ENCODE peak calls at places on chromosomes 11 and 22, in nine cellular contexts. V is CD8-positive, alpha-beta T cell; S is IMR-90; G is body of pancreas; M is stomach; K is heart right ventricle; A is ovary; J is heart left ventricle; Z is BJ. H is an unnamed sample.
A peak's percentile ranks its signal among the peaks of the same experiment; 100 is the strongest.

GRCh38 chr11:76777922-76778321 is 5.2 kb upstream of the TSKU start:
- DNase-seq in V (no peak), S (no peak), G (no peak), M (no peak), K (no peak), A (no peak), J (no peak), Z (no peak), H (no peak)

GRCh38 chr11:60165538-60165937 is 17.3 kb downstream of the MS4A6A start:
- DNase-seq in V (no peak), S (no peak), G (no peak), M (no peak), K (no peak), A (no peak), J (no peak), Z (no peak), H (no peak)

GRCh38 chr22:25210831-25211230 is 8.6 kb upstream of the CRYBB2 start:
- DNase-seq in V (no peak), S (no peak), G (no peak), M (no peak), K (no peak), A (no peak), J (no peak), Z (no peak), H (no peak)

GRCh38 chr11:116517077-116517476 is 255.7 kb downstream of the BUD13 start:
- DNase-seq in V (no peak), S (no peak), G (no peak), M (peak; percentile 22), K (no peak), A (no peak), J (no peak), Z (no peak), H (no peak)

GRCh38 chr11:13834463-13834862 is 128.1 kb upstream of the SPON1 start:
- DNase-seq in V (no peak), S (no peak), G (no peak), M (no peak), K (no peak), A (no peak), J (no peak), Z (no peak), H (no peak)

GRCh38 chr11:82867495-82868082 is 32.6 kb downstream of the PRCP start:
- DNase-seq in V (peak; percentile 82), S (peak; percentile 76), G (peak; percentile 86), M (peak; percentile 79), K (peak; percentile 89), A (peak; percentile 79), J (peak; percentile 73), Z (no peak), H (peak; percentile 79)

GRCh38 chr22:44085743-44086741 is 61.9 kb downstream of the PARVB start:
- DNase-seq in V (no peak), S (peak; percentile 53), G (peak; percentile 83), M (peak; percentile 85), K (peak; percentile 86), A (peak; percentile 78), J (peak; percentile 81), Z (no peak), H (peak; percentile 48)

GRCh38 chr22:20177217-20177911 is 26.5 kb upstream of the CCDC188 start:
- DNase-seq in V (no peak), S (no peak), G (no peak), M (no peak), K (no peak), A (no peak), J (no peak), Z (no peak), H (no peak)

GRCh38 chr11:79440451-79441158 is at the start of gene TENM4:
- DNase-seq in V (no peak), S (peak; percentile 92), G (peak; percentile 50), M (peak; percentile 56), K (peak; percentile 50), A (peak; percentile 93), J (peak; percentile 65), Z (no peak), H (peak; percentile 71)

GRCh38 chr11:71420455-71421241 is 27.5 kb downstream of the DHCR7 start:
- DNase-seq in V (no peak), S (peak; percentile 55), G (peak; percentile 63), M (peak; percentile 68), K (no peak), A (no peak), J (no peak), Z (no peak), H (no peak)

GRCh38 chr22:29541845-29542244 is 11.7 kb downstream of the THOC5 start:
- DNase-seq in V (no peak), S (no peak), G (no peak), M (no peak), K (no peak), A (no peak), J (no peak), Z (no peak), H (no peak)

GRCh38 chr11:20035375-20035700 is 124.9 kb downstream of the DBX1 start:
- DNase-seq in V (no peak), S (no peak), G (no peak), M (no peak), K (no peak), A (no peak), J (no peak), Z (no peak), H (no peak)

GRCh38 chr11:123409886-123410549 is 20.1 kb upstream of the GRAMD1B start:
- DNase-seq in V (no peak), S (no peak), G (no peak), M (no peak), K (no peak), A (no peak), J (no peak), Z (no peak), H (no peak)

GRCh38 chr11:111878385-111878765 is 590 bp downstream of the FDXACB1 start:
- DNase-seq in V (no peak), S (peak; percentile 5), G (no peak), M (no peak), K (no peak), A (no peak), J (no peak), Z (no peak), H (no peak)

GRCh38 chr11:70270877-70271634 is 566 bp downstream of the PPFIA1 start:
- DNase-seq in V (no peak), S (peak; percentile 65), G (peak; percentile 60), M (peak; percentile 33), K (peak; percentile 20), A (peak; percentile 48), J (peak; percentile 44), Z (peak; percentile 18), H (no peak)

GRCh38 chr11:114027941-114028340 is 31.6 kb upstream of the ZBTB16 start:
- DNase-seq in V (no peak), S (no peak), G (no peak), M (no peak), K (no peak), A (no peak), J (no peak), Z (no peak), H (no peak)

GRCh38 chr11:86205415-86206268 is 38.9 kb upstream of the EED start:
- DNase-seq in V (no peak), S (no peak), G (no peak), M (no peak), K (no peak), A (no peak), J (no peak), Z (no peak), H (no peak)
- TF ChIP-seq CTCF in V (no peak), S (no peak), G (no peak), M (no peak), K (no peak), A (no peak), J (no peak), Z (no peak), H (no peak)

DNA sequence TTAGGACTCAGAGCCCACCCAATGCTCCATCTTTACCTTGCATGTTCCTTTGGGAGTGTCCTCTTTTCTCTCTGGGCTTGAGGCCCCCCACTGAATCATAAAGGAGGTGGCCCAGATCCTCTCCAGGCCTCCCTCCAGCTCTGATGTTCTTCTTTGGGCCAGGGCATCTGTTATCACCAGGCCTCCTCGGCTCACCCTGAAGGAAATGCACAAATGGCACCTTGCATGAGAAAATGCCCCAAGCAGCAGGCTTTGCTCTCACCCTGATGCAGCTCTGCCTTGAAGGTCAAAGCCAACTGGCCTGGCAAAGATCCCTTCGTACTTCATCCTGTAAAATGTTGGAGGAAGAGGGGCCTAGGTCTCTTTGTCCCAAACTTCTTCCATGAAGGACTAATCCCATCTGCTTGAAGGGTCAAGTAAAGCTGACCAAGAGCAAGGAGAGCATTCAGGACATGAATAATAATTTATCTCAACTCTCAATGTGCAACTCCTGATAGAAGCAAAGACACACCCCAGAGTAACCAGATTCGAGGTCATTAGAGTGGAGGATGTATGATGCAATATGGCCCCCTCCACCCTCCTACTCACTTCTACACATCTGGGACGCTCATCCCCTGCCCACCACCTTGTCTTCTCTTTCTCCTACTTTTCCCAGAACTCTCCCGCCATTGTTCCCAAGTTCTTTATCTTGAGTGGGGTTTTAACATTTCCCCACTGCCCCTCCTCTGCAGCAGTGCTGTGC is 9.5 kb downstream of the APOL6 start:
- DNase-seq in V (no peak), S (no peak), G (no peak), M (no peak), K (no peak), A (no peak), J (no peak), Z (no peak), H (no peak)
- H3K36me3 ChIP-seq in V (peaks cover 45% of the 10 kb centered on the region), S (peaks cover 26% of the 10 kb centered on the region), G (peaks cover 7% of the 10 kb centered on the region), M (peaks cover 75% of the 10 kb centered on the region), K (peaks cover 46% of the 10 kb centered on the region), A (no peaks in the 10 kb centered on the region), J (peaks cover 58% of the 10 kb centered on the region), Z (peaks cover 20% of the 10 kb centered on the region), H (peaks cover 56% of the 10 kb centered on the region)

DNA sequence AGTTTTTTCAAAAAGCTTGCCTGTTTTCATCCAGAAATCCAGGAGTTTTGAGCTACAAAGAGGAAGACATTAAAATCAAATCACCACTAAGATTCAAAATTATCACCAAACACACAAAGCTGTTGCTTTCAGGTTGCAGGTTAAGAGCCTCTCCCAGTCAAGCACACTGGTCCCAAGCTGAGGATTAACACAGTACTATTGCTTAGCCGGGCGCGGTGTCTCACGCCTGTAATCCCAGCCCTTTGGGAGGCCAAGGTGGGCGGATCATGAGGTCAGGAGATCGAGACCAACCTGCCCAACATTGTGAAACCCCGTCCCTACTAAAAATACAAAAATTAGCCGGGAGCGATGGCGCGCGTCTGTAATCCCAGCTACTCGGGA is 1165.1 kb downstream of the LRRC4C start:
- DNase-seq in V (no peak), S (no peak), G (no peak), M (no peak), K (no peak), A (no peak), J (no peak), Z (no peak), H (no peak)
- TF ChIP-seq CTCF in V (no peak), S (no peak), G (no peak), M (peak; percentile 9), K (no peak), A (no peak), J (no peak), Z (no peak), H (no peak)

DNA sequence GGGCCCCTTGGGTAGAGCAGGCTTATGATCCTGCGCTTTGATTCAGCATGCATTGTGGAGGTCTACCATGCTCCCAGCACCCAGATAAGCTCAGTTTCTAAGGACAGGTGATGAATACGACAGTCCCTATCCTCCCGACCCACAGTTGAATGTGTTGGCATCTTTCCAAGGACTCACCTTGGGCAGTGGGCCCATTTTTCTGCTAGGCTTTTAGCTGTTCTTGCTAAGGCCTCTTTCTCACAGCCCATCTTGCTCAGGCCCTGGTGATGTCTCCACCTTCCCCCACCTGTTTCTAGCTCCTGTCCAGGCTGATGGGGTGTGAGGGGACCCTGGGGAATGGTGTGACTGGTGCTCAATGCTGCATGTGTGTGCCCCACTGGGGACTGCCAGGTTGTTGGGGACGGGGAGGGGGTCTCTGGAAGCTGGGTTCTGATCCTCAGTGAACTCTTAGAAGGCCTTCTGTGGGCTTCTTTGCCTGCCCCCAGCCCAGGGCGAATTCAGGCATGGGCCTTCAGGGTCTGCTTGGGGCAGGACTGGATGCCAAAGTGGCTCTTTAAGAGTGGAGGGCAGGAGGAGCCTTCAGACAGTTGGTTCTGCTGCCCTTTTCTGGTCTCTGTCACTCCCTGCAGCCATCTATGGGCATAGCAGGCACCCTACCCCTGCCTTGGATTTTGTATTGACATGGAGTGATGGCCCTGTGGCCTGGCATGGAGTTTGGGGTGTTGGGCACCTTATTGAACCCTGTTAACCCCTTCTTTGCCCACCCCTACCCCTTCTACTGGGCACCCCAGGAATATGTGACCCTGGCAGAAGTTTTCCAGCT is 33.1 kb downstream of the PHLDB1 start:
- DNase-seq in V (no peak), S (no peak), G (peak; percentile 62), M (no peak), K (no peak), A (no peak), J (no peak), Z (no peak), H (no peak)
- H3K36me3 ChIP-seq in V (no peaks in the 10 kb centered on the region), S (peaks cover 91% of the 10 kb centered on the region), G (peaks cover 4% of the 10 kb centered on the region), M (peaks cover 80% of the 10 kb centered on the region), K (peaks cover 100% of the 10 kb centered on the region), A (no peaks in the 10 kb centered on the region), J (peaks cover 100% of the 10 kb centered on the region), Z (peaks cover 77% of the 10 kb centered on the region), H (peaks cover 99% of the 10 kb centered on the region)